ENCODE peak calls at places on chromosomes 2 and 18, in nine cellular contexts. One of them, this sample, is unnamed.

GRCh38 chr2:67896131-67896865 is 166.5 kb downstream of the C1D start:
- DNase-seq in lower leg skin: no peak
- DNase-seq in HepG2: no peak
- DNase-seq in right lobe of liver: no peak
- DNase-seq in ovary: no peak
- DNase-seq in IMR-90: no peak
- DNase-seq in breast epithelium: no peak
- DNase-seq in heart left ventricle: no peak
- DNase-seq in HCT116: no peak
- DNase-seq in this sample: no peak

GRCh38 chr2:217890445-217890844 is 112.3 kb downstream of the TNS1 start:
- DNase-seq in right lobe of liver: no peak
- DNase-seq in lower leg skin: no peak
- DNase-seq in HCT116: no peak
- DNase-seq in breast epithelium: no peak
- DNase-seq in ovary: peak
- DNase-seq in heart left ventricle: peak
- DNase-seq in IMR-90: peak
- DNase-seq in HepG2: peak
- DNase-seq in this sample: peak

GRCh38 chr18:79964330-79965118 is at the start of gene HSBP1L1:
- DNase-seq in breast epithelium: peak
- DNase-seq in ovary: peak
- DNase-seq in right lobe of liver: peak
- DNase-seq in HCT116: peak
- DNase-seq in heart left ventricle: peak
- DNase-seq in HepG2: peak
- DNase-seq in IMR-90: no peak
- DNase-seq in lower leg skin: no peak
- DNase-seq in this sample: no peak

GRCh38 chr2:151760139-151760650 is 25.9 kb upstream of the NEB start:
- DNase-seq in ovary: no peak
- DNase-seq in HepG2: peak
- DNase-seq in heart left ventricle: no peak
- DNase-seq in IMR-90: no peak
- DNase-seq in lower leg skin: no peak
- DNase-seq in breast epithelium: no peak
- DNase-seq in HCT116: no peak
- DNase-seq in right lobe of liver: no peak
- DNase-seq in this sample: peak

GRCh38 chr2:70837980-70838379 is 2.4 kb upstream of the CD207 start:
- DNase-seq in right lobe of liver: no peak
- DNase-seq in HCT116: no peak
- DNase-seq in IMR-90: no peak
- DNase-seq in lower leg skin: no peak
- DNase-seq in ovary: no peak
- DNase-seq in breast epithelium: no peak
- DNase-seq in HepG2: no peak
- DNase-seq in heart left ventricle: no peak
- DNase-seq in this sample: no peak

GRCh38 chr2:71884303-71885042 is 263.2 kb downstream of the CYP26B1 start:
- DNase-seq in IMR-90: peak
- DNase-seq in HCT116: no peak
- DNase-seq in right lobe of liver: no peak
- DNase-seq in breast epithelium: no peak
- DNase-seq in lower leg skin: peak
- DNase-seq in ovary: no peak
- DNase-seq in HepG2: no peak
- DNase-seq in heart left ventricle: no peak
- DNase-seq in this sample: peak

GRCh38 chr2:98123286-98123685 is 36.3 kb downstream of the VWA3B start:
- DNase-seq in ovary: no peak
- DNase-seq in lower leg skin: no peak
- DNase-seq in IMR-90: no peak
- DNase-seq in breast epithelium: no peak
- DNase-seq in HepG2: no peak
- DNase-seq in heart left ventricle: no peak
- DNase-seq in right lobe of liver: no peak
- DNase-seq in HCT116: no peak
- DNase-seq in this sample: no peak

GRCh38 chr2:66431840-66432511 is 2.9 kb upstream of the MEIS1 start:
- DNase-seq in lower leg skin: no peak
- DNase-seq in ovary: peak
- DNase-seq in right lobe of liver: peak
- DNase-seq in heart left ventricle: peak
- DNase-seq in HepG2: no peak
- DNase-seq in HCT116: no peak
- DNase-seq in IMR-90: no peak
- DNase-seq in breast epithelium: no peak
- DNase-seq in this sample: no peak

GRCh38 chr18:46756172-46756558 is 688 bp downstream of the ST8SIA5 start:
- DNase-seq in heart left ventricle: no peak
- DNase-seq in breast epithelium: no peak
- DNase-seq in lower leg skin: no peak
- DNase-seq in HCT116: no peak
- DNase-seq in ovary: no peak
- DNase-seq in IMR-90: no peak
- DNase-seq in right lobe of liver: no peak
- DNase-seq in HepG2: no peak
- DNase-seq in this sample: no peak

GRCh38 chr2:222627764-222628163 is 28.1 kb downstream of the FARSB start:
- DNase-seq in HepG2: no peak
- DNase-seq in IMR-90: no peak
- DNase-seq in right lobe of liver: no peak
- DNase-seq in breast epithelium: no peak
- DNase-seq in HCT116: no peak
- DNase-seq in lower leg skin: no peak
- DNase-seq in heart left ventricle: no peak
- DNase-seq in ovary: no peak
- DNase-seq in this sample: no peak

GRCh38 chr2:128318776-128319456 is at the start of gene HS6ST1:
- DNase-seq in HepG2: peak
- DNase-seq in right lobe of liver: peak
- DNase-seq in HCT116: peak
- DNase-seq in heart left ventricle: peak
- DNase-seq in breast epithelium: peak
- DNase-seq in ovary: peak
- DNase-seq in IMR-90: peak
- DNase-seq in lower leg skin: peak
- DNase-seq in this sample: peak

GRCh38 chr2:220334210-220334609 is 706.8 kb downstream of the SLC4A3 start:
- DNase-seq in HepG2: no peak
- DNase-seq in breast epithelium: no peak
- DNase-seq in heart left ventricle: no peak
- DNase-seq in right lobe of liver: no peak
- DNase-seq in ovary: no peak
- DNase-seq in lower leg skin: no peak
- DNase-seq in IMR-90: peak
- DNase-seq in HCT116: no peak
- DNase-seq in this sample: no peak

GRCh38 chr18:79956276-79956675 is 4.8 kb upstream of the SLC66A2 start:
- DNase-seq in breast epithelium: no peak
- DNase-seq in HepG2: no peak
- DNase-seq in HCT116: no peak
- DNase-seq in lower leg skin: no peak
- DNase-seq in IMR-90: no peak
- DNase-seq in heart left ventricle: no peak
- DNase-seq in ovary: no peak
- DNase-seq in right lobe of liver: no peak
- DNase-seq in this sample: no peak

GRCh38 chr2:96409543-96410184 is 74.1 kb downstream of the NCAPH start:
- DNase-seq in breast epithelium: no peak
- DNase-seq in HepG2: no peak
- DNase-seq in HCT116: no peak
- DNase-seq in ovary: peak
- DNase-seq in lower leg skin: no peak
- DNase-seq in right lobe of liver: peak
- DNase-seq in heart left ventricle: peak
- DNase-seq in IMR-90: no peak
- DNase-seq in this sample: no peak

GRCh38 chr18:23756590-23757540 is 67.6 kb downstream of the LAMA3 start:
- DNase-seq in heart left ventricle: no peak
- DNase-seq in HCT116: no peak
- DNase-seq in HepG2: no peak
- DNase-seq in breast epithelium: no peak
- DNase-seq in IMR-90: no peak
- DNase-seq in right lobe of liver: no peak
- DNase-seq in lower leg skin: no peak
- DNase-seq in ovary: no peak
- DNase-seq in this sample: no peak

GRCh38 chr18:23758281-23758680 is 69.0 kb downstream of the LAMA3 start:
- DNase-seq in HepG2: no peak
- DNase-seq in right lobe of liver: no peak
- DNase-seq in lower leg skin: no peak
- DNase-seq in HCT116: no peak
- DNase-seq in heart left ventricle: no peak
- DNase-seq in breast epithelium: no peak
- DNase-seq in IMR-90: no peak
- DNase-seq in ovary: no peak
- DNase-seq in this sample: no peak

GRCh38 chr18:23746851-23747250 is 57.6 kb downstream of the LAMA3 start:
- DNase-seq in lower leg skin: no peak
- DNase-seq in ovary: no peak
- DNase-seq in IMR-90: no peak
- DNase-seq in heart left ventricle: no peak
- DNase-seq in right lobe of liver: no peak
- DNase-seq in HCT116: no peak
- DNase-seq in HepG2: no peak
- DNase-seq in breast epithelium: no peak
- DNase-seq in this sample: no peak

GRCh38 chr18:23752363-23752762 is 63.1 kb downstream of the LAMA3 start:
- DNase-seq in HCT116: no peak
- DNase-seq in ovary: no peak
- DNase-seq in HepG2: no peak
- DNase-seq in lower leg skin: no peak
- DNase-seq in heart left ventricle: no peak
- DNase-seq in right lobe of liver: no peak
- DNase-seq in IMR-90: no peak
- DNase-seq in breast epithelium: no peak
- DNase-seq in this sample: no peak

GRCh38 chr18:23752796-23753195 is 63.5 kb downstream of the LAMA3 start:
- DNase-seq in breast epithelium: no peak
- DNase-seq in lower leg skin: no peak
- DNase-seq in right lobe of liver: no peak
- DNase-seq in HepG2: no peak
- DNase-seq in heart left ventricle: no peak
- DNase-seq in ovary: no peak
- DNase-seq in HCT116: no peak
- DNase-seq in IMR-90: no peak
- DNase-seq in this sample: no peak
- H3K4me3 ChIP-seq in breast epithelium: no peak
- H3K4me3 ChIP-seq in lower leg skin: no peak
- H3K4me3 ChIP-seq in right lobe of liver: no peak
- H3K4me3 ChIP-seq in HepG2: no peak
- H3K4me3 ChIP-seq in heart left ventricle: no peak
- H3K4me3 ChIP-seq in ovary: no peak
- H3K4me3 ChIP-seq in HCT116: no peak
- H3K4me3 ChIP-seq in IMR-90: no peak
- H3K4me3 ChIP-seq in this sample: no peak

DNA sequence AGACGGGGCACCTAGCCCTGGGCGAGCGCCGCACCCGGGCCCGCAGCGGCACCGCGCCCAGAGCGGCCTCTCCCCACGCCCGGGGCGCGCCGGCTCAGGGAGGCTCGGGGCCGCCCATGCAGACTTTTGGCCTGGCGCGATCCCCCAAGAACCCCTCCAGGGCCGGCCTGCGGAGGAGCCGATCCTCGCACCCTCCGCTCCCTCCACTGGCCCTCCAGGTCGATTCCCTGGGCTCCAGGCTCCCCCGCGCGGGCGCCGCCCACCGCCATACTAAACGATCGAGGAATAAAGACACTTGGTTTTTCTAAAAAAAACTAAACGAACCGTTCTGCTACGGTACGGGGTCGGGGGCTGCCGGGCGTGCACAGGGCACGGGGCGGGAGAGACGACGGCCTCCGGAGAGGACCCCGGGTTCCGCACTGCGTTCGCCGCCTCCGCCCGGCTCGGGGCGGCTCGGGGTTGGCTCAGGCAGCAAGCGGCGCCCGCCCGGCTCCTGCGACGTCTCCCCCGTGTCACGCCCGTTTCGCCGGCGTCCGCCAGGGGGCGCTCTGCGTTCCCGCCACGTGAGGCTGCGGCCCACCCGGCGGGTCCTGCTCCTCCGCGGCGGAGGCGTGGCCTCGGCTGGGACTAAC is 366 bp upstream of the KHK start:
- DNase-seq in HepG2: peak
- DNase-seq in heart left ventricle: peak
- DNase-seq in IMR-90: peak
- DNase-seq in HCT116: peak
- DNase-seq in breast epithelium: peak
- DNase-seq in right lobe of liver: peak
- DNase-seq in ovary: peak
- DNase-seq in lower leg skin: peak
- DNase-seq in this sample: peak
- TF ChIP-seq POLR2A in HepG2: no peak
- TF ChIP-seq POLR2A in heart left ventricle: no peak
- TF ChIP-seq POLR2A in IMR-90: no peak
- TF ChIP-seq POLR2A in HCT116: peak
- TF ChIP-seq POLR2A in breast epithelium: peak
- TF ChIP-seq POLR2A in right lobe of liver: peak
- TF ChIP-seq POLR2A in ovary: peak
- TF ChIP-seq POLR2A in lower leg skin: no peak
- TF ChIP-seq POLR2A in this sample: peak

GRCh38 chr2:231373184-231373583 is 22.3 kb upstream of the B3GNT7 start:
- DNase-seq in IMR-90: no peak
- DNase-seq in right lobe of liver: no peak
- DNase-seq in lower leg skin: no peak
- DNase-seq in ovary: no peak
- DNase-seq in HepG2: no peak
- DNase-seq in HCT116: no peak
- DNase-seq in breast epithelium: no peak
- DNase-seq in heart left ventricle: no peak
- DNase-seq in this sample: no peak
- H3K4me3 ChIP-seq in IMR-90: no peak
- H3K4me3 ChIP-seq in right lobe of liver: no peak
- H3K4me3 ChIP-seq in lower leg skin: no peak
- H3K4me3 ChIP-seq in ovary: no peak
- H3K4me3 ChIP-seq in HepG2: no peak
- H3K4me3 ChIP-seq in HCT116: no peak
- H3K4me3 ChIP-seq in breast epithelium: no peak
- H3K4me3 ChIP-seq in heart left ventricle: no peak
- H3K4me3 ChIP-seq in this sample: no peak

DNA sequence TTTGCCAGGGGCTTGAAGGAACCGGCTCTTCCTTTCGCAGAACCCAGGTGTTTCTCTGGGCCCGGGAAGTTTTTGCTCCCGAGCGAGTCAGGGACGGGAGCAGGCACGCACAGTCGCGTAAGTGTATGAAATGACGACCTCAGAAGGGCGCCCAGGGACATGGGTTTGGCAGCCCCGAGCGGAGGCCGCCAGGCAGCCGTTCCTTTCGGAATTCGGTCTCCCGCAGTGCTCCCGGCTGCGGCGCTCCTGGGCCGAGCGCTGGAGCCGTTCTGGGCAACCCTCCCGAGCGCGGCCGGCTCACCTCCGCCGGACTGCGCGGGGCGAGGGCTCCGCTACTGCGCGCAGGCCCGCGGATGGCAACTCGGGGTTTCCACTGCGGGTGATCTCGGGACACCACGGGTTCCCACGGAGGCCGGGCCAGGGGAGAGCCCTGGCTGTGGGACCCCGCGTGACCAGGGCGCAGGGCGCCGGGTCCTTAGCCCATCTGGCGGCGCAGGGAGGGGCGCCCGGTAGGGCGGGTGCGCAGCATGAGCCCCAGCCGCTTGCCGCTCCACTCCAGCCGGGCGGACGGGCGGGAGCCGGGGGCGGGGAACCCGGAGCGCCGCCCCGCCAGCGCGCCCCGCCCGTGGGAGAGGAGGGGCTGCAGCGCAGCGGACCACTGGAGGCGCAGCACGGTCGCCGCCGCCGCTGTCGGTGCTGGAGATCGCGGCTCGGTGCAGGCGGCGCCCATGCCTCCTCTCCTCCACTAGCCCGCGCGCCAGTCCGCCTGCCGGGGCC is at the start of gene OSBPL6:
- DNase-seq in IMR-90: peak
- DNase-seq in ovary: peak
- DNase-seq in lower leg skin: peak
- DNase-seq in right lobe of liver: peak
- DNase-seq in HCT116: peak
- DNase-seq in heart left ventricle: peak
- DNase-seq in breast epithelium: peak
- DNase-seq in HepG2: peak
- DNase-seq in this sample: peak
- TF ChIP-seq POLR2A in IMR-90: no peak
- TF ChIP-seq POLR2A in ovary: peak
- TF ChIP-seq POLR2A in lower leg skin: peak
- TF ChIP-seq POLR2A in right lobe of liver: peak
- TF ChIP-seq POLR2A in HCT116: peak
- TF ChIP-seq POLR2A in heart left ventricle: peak
- TF ChIP-seq POLR2A in breast epithelium: no peak
- TF ChIP-seq POLR2A in HepG2: no peak
- TF ChIP-seq POLR2A in this sample: peak